ENCODE peak calls at places on chromosomes 11 and 22, in eight cellular contexts. P, E, T, X, Z, M, U and S are unnamed samples.

GRCh38 chr22:30253205-30253852 is 6.8 kb upstream of the LIF start:
- DNase-seq in P (no peak), E (no peak), T (peak; percentile 84), X (peak; percentile 65), Z (peak; percentile 83), M (peak; percentile 43), U (no peak), S (peak; percentile 77)

GRCh38 chr22:32695451-32695891 is 106.0 kb upstream of the TIMP3 start:
- DNase-seq in P (no peak), E (no peak), T (no peak), X (no peak), Z (peak; percentile 95), M (no peak), U (no peak), S (no peak)

GRCh38 chr11:78564037-78564888 is 10.4 kb downstream of the NARS2 start:
- DNase-seq in P (peak; percentile 68), E (no peak), T (no peak), X (no peak), Z (peak; percentile 76), M (no peak), U (no peak), S (no peak)

GRCh38 chr11:64032050-64032449 is 3.7 kb upstream of the FLRT1 start:
- DNase-seq in P (no peak), E (no peak), T (no peak), X (no peak), Z (peak; percentile 49), M (no peak), U (no peak), S (no peak)

GRCh38 chr11:40514124-40514523 is 945.3 kb downstream of the LRRC4C start:
- DNase-seq in P (no peak), E (no peak), T (no peak), X (no peak), Z (no peak), M (no peak), U (no peak), S (no peak)

GRCh38 chr22:28017558-28017820 is 98.4 kb upstream of the PITPNB start:
- DNase-seq in P (no peak), E (no peak), T (no peak), X (no peak), Z (no peak), M (no peak), U (no peak), S (peak; percentile 23)

GRCh38 chr11:61776561-61777075 is 15.8 kb downstream of the TMEM258 start:
- DNase-seq in P (no peak), E (no peak), T (no peak), X (no peak), Z (peak; percentile 68), M (peak; percentile 76), U (peak; percentile 76), S (peak; percentile 76)

GRCh38 chr11:126415669-126416420 is 60.4 kb downstream of the ST3GAL4 start:
- DNase-seq in P (no peak), E (no peak), T (no peak), X (peak; percentile 92), Z (no peak), M (peak; percentile 49), U (no peak), S (peak; percentile 74)

GRCh38 chr22:43698403-43698802 is 113.7 kb downstream of the EFCAB6 start:
- DNase-seq in P (no peak), E (no peak), T (no peak), X (no peak), Z (no peak), M (no peak), U (no peak), S (no peak)

GRCh38 chr11:27868226-27868625 is 168.0 kb upstream of the BDNF start:
- DNase-seq in P (no peak), E (no peak), T (no peak), X (no peak), Z (no peak), M (no peak), U (no peak), S (no peak)

GRCh38 chr11:132604446-132604845 is 927.9 kb downstream of the OPCML start:
- DNase-seq in P (no peak), E (no peak), T (no peak), X (no peak), Z (peak; percentile 63), M (no peak), U (no peak), S (no peak)

GRCh38 chr11:2387266-2387982 is 10.3 kb downstream of the CD81 start:
- DNase-seq in P (no peak), E (no peak), T (no peak), X (no peak), Z (peak; percentile 52), M (no peak), U (no peak), S (no peak)

GRCh38 chr11:123448798-123449197 is 18.7 kb downstream of the GRAMD1B start:
- DNase-seq in P (no peak), E (no peak), T (no peak), X (no peak), Z (no peak), M (no peak), U (no peak), S (no peak)

GRCh38 chr11:120819437-120819836 is 204.5 kb upstream of the TBCEL start:
- DNase-seq in P (no peak), E (peak; percentile 45), T (no peak), X (no peak), Z (no peak), M (no peak), U (no peak), S (no peak)

GRCh38 chr11:129750343-129751292 is 65.0 kb upstream of the TMEM45B start:
- DNase-seq in P (peak; percentile 67), E (peak; percentile 93), T (peak; percentile 75), X (peak; percentile 60), Z (peak; percentile 67), M (peak; percentile 84), U (peak; percentile 79), S (peak; percentile 88)

GRCh38 chr11:118441770-118442169 is 5.5 kb downstream of the KMT2A start:
- DNase-seq in P (no peak), E (no peak), T (no peak), X (no peak), Z (no peak), M (no peak), U (no peak), S (no peak)

GRCh38 chr11:95154514-95154913 is 64.9 kb downstream of the ENDOD1 start:
- DNase-seq in P (peak; percentile 52), E (no peak), T (no peak), X (no peak), Z (peak; percentile 19), M (peak; percentile 38), U (no peak), S (no peak)
- H3K4me1 ChIP-seq in P (no peaks in the 10 kb centered on the region), E (peaks cover 45% of the 10 kb centered on the region), T (no peaks in the 10 kb centered on the region), X (no peaks in the 10 kb centered on the region), Z (no peaks in the 10 kb centered on the region), M (peaks cover 13% of the 10 kb centered on the region), U (peaks cover 6% of the 10 kb centered on the region), S (peaks cover 12% of the 10 kb centered on the region)

GRCh38 chr22:25172153-25172552 is 27.5 kb upstream of the CRYBB3 start:
- DNase-seq in P (peak; percentile 35), E (no peak), T (no peak), X (no peak), Z (no peak), M (peak; percentile 50), U (no peak), S (peak; percentile 69)
- TF ChIP-seq CTCF in P (peak; percentile 62), E (no peak), T (peak; percentile 47), X (no peak), Z (no peak), M (peak; percentile 21), U (peak; percentile 65), S (peak; percentile 49)

GRCh38 chr22:46849101-46849500 is 86.7 kb downstream of the TBC1D22A start:
- DNase-seq in P (no peak), E (no peak), T (no peak), X (no peak), Z (no peak), M (no peak), U (no peak), S (no peak)

GRCh38 chr22:46848227-46848626 is 85.8 kb downstream of the TBC1D22A start:
- DNase-seq in P (no peak), E (no peak), T (no peak), X (peak; percentile 23), Z (peak; percentile 81), M (no peak), U (no peak), S (no peak)

GRCh38 chr22:46851311-46851710 is 88.9 kb downstream of the TBC1D22A start:
- DNase-seq in P (no peak), E (no peak), T (no peak), X (no peak), Z (no peak), M (no peak), U (no peak), S (no peak)

GRCh38 chr22:46851941-46852340 is 89.5 kb downstream of the TBC1D22A start:
- DNase-seq in P (no peak), E (no peak), T (no peak), X (no peak), Z (no peak), M (no peak), U (no peak), S (no peak)

GRCh38 chr22:46849951-46850350 is 87.5 kb downstream of the TBC1D22A start:
- DNase-seq in P (no peak), E (no peak), T (no peak), X (no peak), Z (no peak), M (no peak), U (no peak), S (no peak)
- H3K9me3 ChIP-seq in P (no peaks in the 10 kb centered on the region), E (no peaks in the 10 kb centered on the region), T (no peaks in the 10 kb centered on the region), X (no peaks in the 10 kb centered on the region), Z (no peaks in the 10 kb centered on the region), M (no peaks in the 10 kb centered on the region), U (no peaks in the 10 kb centered on the region), S (no peaks in the 10 kb centered on the region)

GRCh38 chr22:47444746-47445065 is 682.3 kb downstream of the TBC1D22A start:
- DNase-seq in P (no peak), E (no peak), T (no peak), X (no peak), Z (no peak), M (no peak), U (no peak), S (no peak)

GRCh38 chr22:47446331-47446730 is 683.9 kb downstream of the TBC1D22A start:
- DNase-seq in P (no peak), E (no peak), T (no peak), X (peak; percentile 23), Z (no peak), M (no peak), U (no peak), S (no peak)

GRCh38 chr22:47445212-47445611 is 682.8 kb downstream of the TBC1D22A start:
- DNase-seq in P (no peak), E (no peak), T (no peak), X (no peak), Z (no peak), M (no peak), U (no peak), S (no peak)

GRCh38 chr22:47446821-47447810 is 684.7 kb downstream of the TBC1D22A start:
- DNase-seq in P (no peak), E (no peak), T (no peak), X (peak; percentile 34), Z (no peak), M (no peak), U (no peak), S (no peak)

DNA sequence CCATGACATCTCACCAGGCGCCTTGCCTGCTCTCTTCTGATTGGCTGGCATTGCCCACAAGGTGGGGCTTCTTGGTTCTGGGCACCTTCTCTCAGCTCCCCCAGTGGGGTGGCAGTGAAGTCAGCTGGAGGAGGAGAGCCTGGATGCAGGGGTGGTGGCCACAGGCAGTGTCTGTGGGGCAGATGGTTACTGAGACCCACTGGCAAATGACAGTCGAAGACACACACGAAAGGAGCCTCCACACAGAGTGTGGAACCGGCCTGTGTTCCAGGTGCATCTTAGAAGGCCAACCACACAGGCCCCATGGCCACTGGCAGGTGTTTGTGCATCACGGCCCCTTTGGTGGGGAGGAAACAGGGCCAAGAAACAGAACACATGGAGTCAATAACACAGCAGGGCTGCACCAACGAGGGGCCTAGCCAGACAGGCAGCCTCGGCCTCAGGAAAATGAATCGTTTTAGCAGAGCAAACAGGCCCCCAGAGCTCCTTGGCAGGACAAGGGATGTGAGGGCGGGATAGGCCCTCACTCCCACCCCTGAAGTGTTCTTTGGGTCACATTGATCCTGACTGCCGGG is 683.4 kb downstream of the TBC1D22A start:
- DNase-seq in P (no peak), E (no peak), T (no peak), X (peak; percentile 21), Z (no peak), M (no peak), U (no peak), S (no peak)
- H3K4me1 ChIP-seq in P (no peaks in the 10 kb centered on the region), E (no peaks in the 10 kb centered on the region), T (no peaks in the 10 kb centered on the region), X (no peaks in the 10 kb centered on the region), Z (no peaks in the 10 kb centered on the region), M (no peaks in the 10 kb centered on the region), U (no peaks in the 10 kb centered on the region), S (no peaks in the 10 kb centered on the region)